ENCODE peak calls at places on chromosome 4, in six cellular contexts. One of them, this sample, is unnamed.

GRCh38 chr4:99853190-99853589 is 36.6 kb downstream of the DAPP1 start:
- DNase-seq in CD4-positive, alpha-beta T cell: no peak
- DNase-seq in activated CD4-positive, alpha-beta T cell treated with anti-CD3 and anti-CD28 coated beads, Interleukin-2, amount 10 ng/mL, durations not matched to agents 7 days and 5 days: no peak
- DNase-seq in GM20000: no peak
- DNase-seq in brain microvascular endothelial cell: no peak
- DNase-seq in astrocyte of the spinal cord: no peak
- DNase-seq in this sample: no peak

GRCh38 chr4:38601244-38601915 is 62.6 kb upstream of the KLF3 start:
- DNase-seq in CD4-positive, alpha-beta T cell: no peak
- DNase-seq in activated CD4-positive, alpha-beta T cell treated with anti-CD3 and anti-CD28 coated beads, Interleukin-2, amount 10 ng/mL, durations not matched to agents 7 days and 5 days: no peak
- DNase-seq in GM20000: no peak
- DNase-seq in brain microvascular endothelial cell: peak; percentile 53
- DNase-seq in astrocyte of the spinal cord: peak; percentile 50
- DNase-seq in this sample: peak; percentile 32

GRCh38 chr4:16865209-16865896 is 33.1 kb downstream of the LDB2 start:
- DNase-seq in CD4-positive, alpha-beta T cell: no peak
- DNase-seq in activated CD4-positive, alpha-beta T cell treated with anti-CD3 and anti-CD28 coated beads, Interleukin-2, amount 10 ng/mL, durations not matched to agents 7 days and 5 days: no peak
- DNase-seq in GM20000: no peak
- DNase-seq in brain microvascular endothelial cell: no peak
- DNase-seq in astrocyte of the spinal cord: no peak
- DNase-seq in this sample: no peak

GRCh38 chr4:37989398-37990260 is 29.4 kb downstream of the PTTG2 start:
- DNase-seq in CD4-positive, alpha-beta T cell: no peak
- DNase-seq in activated CD4-positive, alpha-beta T cell treated with anti-CD3 and anti-CD28 coated beads, Interleukin-2, amount 10 ng/mL, durations not matched to agents 7 days and 5 days: no peak
- DNase-seq in GM20000: no peak
- DNase-seq in brain microvascular endothelial cell: no peak
- DNase-seq in astrocyte of the spinal cord: no peak
- DNase-seq in this sample: no peak

GRCh38 chr4:110480031-110480549 is 4.1 kb downstream of the ENPEP start:
- DNase-seq in CD4-positive, alpha-beta T cell: no peak
- DNase-seq in activated CD4-positive, alpha-beta T cell treated with anti-CD3 and anti-CD28 coated beads, Interleukin-2, amount 10 ng/mL, durations not matched to agents 7 days and 5 days: no peak
- DNase-seq in GM20000: no peak
- DNase-seq in brain microvascular endothelial cell: peak; percentile 96
- DNase-seq in astrocyte of the spinal cord: peak; percentile 94
- DNase-seq in this sample: no peak

GRCh38 chr4:38667005-38667771 is 3.2 kb downstream of the KLF3 start:
- DNase-seq in CD4-positive, alpha-beta T cell: peak; percentile 40
- DNase-seq in activated CD4-positive, alpha-beta T cell treated with anti-CD3 and anti-CD28 coated beads, Interleukin-2, amount 10 ng/mL, durations not matched to agents 7 days and 5 days: peak; percentile 62
- DNase-seq in GM20000: no peak
- DNase-seq in brain microvascular endothelial cell: peak; percentile 98
- DNase-seq in astrocyte of the spinal cord: peak; percentile 98
- DNase-seq in this sample: peak; percentile 73

GRCh38 chr4:87005369-87005689 is 70.5 kb downstream of the AFF1 start:
- DNase-seq in CD4-positive, alpha-beta T cell: no peak
- DNase-seq in activated CD4-positive, alpha-beta T cell treated with anti-CD3 and anti-CD28 coated beads, Interleukin-2, amount 10 ng/mL, durations not matched to agents 7 days and 5 days: no peak
- DNase-seq in GM20000: no peak
- DNase-seq in brain microvascular endothelial cell: no peak
- DNase-seq in astrocyte of the spinal cord: no peak
- DNase-seq in this sample: no peak

GRCh38 chr4:139556735-139557505 is 901 bp upstream of the SETD7 start:
- DNase-seq in CD4-positive, alpha-beta T cell: peak; percentile 33
- DNase-seq in activated CD4-positive, alpha-beta T cell treated with anti-CD3 and anti-CD28 coated beads, Interleukin-2, amount 10 ng/mL, durations not matched to agents 7 days and 5 days: peak; percentile 48
- DNase-seq in GM20000: peak; percentile 43
- DNase-seq in brain microvascular endothelial cell: no peak
- DNase-seq in astrocyte of the spinal cord: peak; percentile 33
- DNase-seq in this sample: peak; percentile 69

GRCh38 chr4:120869511-120870278 is 52.8 kb downstream of the PRDM5 start:
- DNase-seq in CD4-positive, alpha-beta T cell: no peak
- DNase-seq in activated CD4-positive, alpha-beta T cell treated with anti-CD3 and anti-CD28 coated beads, Interleukin-2, amount 10 ng/mL, durations not matched to agents 7 days and 5 days: no peak
- DNase-seq in GM20000: no peak
- DNase-seq in brain microvascular endothelial cell: no peak
- DNase-seq in astrocyte of the spinal cord: no peak
- DNase-seq in this sample: no peak

GRCh38 chr4:6916587-6917444 is 7.2 kb downstream of the TBC1D14 start:
- DNase-seq in CD4-positive, alpha-beta T cell: peak; percentile 41
- DNase-seq in activated CD4-positive, alpha-beta T cell treated with anti-CD3 and anti-CD28 coated beads, Interleukin-2, amount 10 ng/mL, durations not matched to agents 7 days and 5 days: peak; percentile 72
- DNase-seq in GM20000: no peak
- DNase-seq in brain microvascular endothelial cell: no peak
- DNase-seq in astrocyte of the spinal cord: no peak
- DNase-seq in this sample: no peak

GRCh38 chr4:183493246-183493645 is 11.6 kb upstream of the ING2 start:
- DNase-seq in CD4-positive, alpha-beta T cell: no peak
- DNase-seq in activated CD4-positive, alpha-beta T cell treated with anti-CD3 and anti-CD28 coated beads, Interleukin-2, amount 10 ng/mL, durations not matched to agents 7 days and 5 days: no peak
- DNase-seq in GM20000: no peak
- DNase-seq in brain microvascular endothelial cell: no peak
- DNase-seq in astrocyte of the spinal cord: no peak
- DNase-seq in this sample: no peak

GRCh38 chr4:106914223-106914622 is 121.9 kb downstream of the DKK2 start:
- DNase-seq in CD4-positive, alpha-beta T cell: no peak
- DNase-seq in activated CD4-positive, alpha-beta T cell treated with anti-CD3 and anti-CD28 coated beads, Interleukin-2, amount 10 ng/mL, durations not matched to agents 7 days and 5 days: no peak
- DNase-seq in GM20000: no peak
- DNase-seq in brain microvascular endothelial cell: no peak
- DNase-seq in astrocyte of the spinal cord: no peak
- DNase-seq in this sample: no peak

GRCh38 chr4:85747871-85748491 is 273.0 kb downstream of the ARHGAP24 start:
- DNase-seq in CD4-positive, alpha-beta T cell: no peak
- DNase-seq in activated CD4-positive, alpha-beta T cell treated with anti-CD3 and anti-CD28 coated beads, Interleukin-2, amount 10 ng/mL, durations not matched to agents 7 days and 5 days: peak; percentile 27
- DNase-seq in GM20000: peak; percentile 47
- DNase-seq in brain microvascular endothelial cell: peak; percentile 77
- DNase-seq in astrocyte of the spinal cord: peak; percentile 88
- DNase-seq in this sample: peak; percentile 27

GRCh38 chr4:166501941-166502382 is 628.9 kb downstream of the TLL1 start:
- DNase-seq in CD4-positive, alpha-beta T cell: no peak
- DNase-seq in activated CD4-positive, alpha-beta T cell treated with anti-CD3 and anti-CD28 coated beads, Interleukin-2, amount 10 ng/mL, durations not matched to agents 7 days and 5 days: no peak
- DNase-seq in GM20000: peak; percentile 19
- DNase-seq in brain microvascular endothelial cell: peak; percentile 26
- DNase-seq in astrocyte of the spinal cord: no peak
- DNase-seq in this sample: no peak

GRCh38 chr4:82099863-82100579 is 273.8 kb downstream of the HNRNPD start:
- DNase-seq in CD4-positive, alpha-beta T cell: no peak
- DNase-seq in activated CD4-positive, alpha-beta T cell treated with anti-CD3 and anti-CD28 coated beads, Interleukin-2, amount 10 ng/mL, durations not matched to agents 7 days and 5 days: no peak
- DNase-seq in GM20000: no peak
- DNase-seq in brain microvascular endothelial cell: no peak
- DNase-seq in astrocyte of the spinal cord: no peak
- DNase-seq in this sample: no peak

GRCh38 chr4:1201851-1202525 is 29.6 kb upstream of the SPON2 start:
- DNase-seq in CD4-positive, alpha-beta T cell: peak; percentile 72
- DNase-seq in activated CD4-positive, alpha-beta T cell treated with anti-CD3 and anti-CD28 coated beads, Interleukin-2, amount 10 ng/mL, durations not matched to agents 7 days and 5 days: peak; percentile 92
- DNase-seq in GM20000: peak; percentile 72
- DNase-seq in brain microvascular endothelial cell: peak; percentile 38
- DNase-seq in astrocyte of the spinal cord: peak; percentile 66
- DNase-seq in this sample: no peak

GRCh38 chr4:8191136-8191747 is 7.8 kb upstream of the SH3TC1 start:
- DNase-seq in CD4-positive, alpha-beta T cell: no peak
- DNase-seq in activated CD4-positive, alpha-beta T cell treated with anti-CD3 and anti-CD28 coated beads, Interleukin-2, amount 10 ng/mL, durations not matched to agents 7 days and 5 days: no peak
- DNase-seq in GM20000: no peak
- DNase-seq in brain microvascular endothelial cell: peak; percentile 70
- DNase-seq in astrocyte of the spinal cord: peak; percentile 64
- DNase-seq in this sample: peak; percentile 50

GRCh38 chr4:72112514-72113156 is 80.8 kb downstream of the NPFFR2 start:
- DNase-seq in CD4-positive, alpha-beta T cell: no peak
- DNase-seq in activated CD4-positive, alpha-beta T cell treated with anti-CD3 and anti-CD28 coated beads, Interleukin-2, amount 10 ng/mL, durations not matched to agents 7 days and 5 days: peak; percentile 13
- DNase-seq in GM20000: peak; percentile 41
- DNase-seq in brain microvascular endothelial cell: peak; percentile 80
- DNase-seq in astrocyte of the spinal cord: peak; percentile 83
- DNase-seq in this sample: no peak

GRCh38 chr4:73576366-73576765 is 43.9 kb downstream of the RASSF6 start:
- DNase-seq in CD4-positive, alpha-beta T cell: no peak
- DNase-seq in activated CD4-positive, alpha-beta T cell treated with anti-CD3 and anti-CD28 coated beads, Interleukin-2, amount 10 ng/mL, durations not matched to agents 7 days and 5 days: no peak
- DNase-seq in GM20000: no peak
- DNase-seq in brain microvascular endothelial cell: no peak
- DNase-seq in astrocyte of the spinal cord: no peak
- DNase-seq in this sample: no peak

GRCh38 chr4:96593422-96593821 is 753.5 kb downstream of the PDHA2 start:
- DNase-seq in CD4-positive, alpha-beta T cell: no peak
- DNase-seq in activated CD4-positive, alpha-beta T cell treated with anti-CD3 and anti-CD28 coated beads, Interleukin-2, amount 10 ng/mL, durations not matched to agents 7 days and 5 days: no peak
- DNase-seq in GM20000: no peak
- DNase-seq in brain microvascular endothelial cell: no peak
- DNase-seq in astrocyte of the spinal cord: no peak
- DNase-seq in this sample: no peak

GRCh38 chr4:519203-519651 is 20.2 kb downstream of the PIGG start:
- DNase-seq in CD4-positive, alpha-beta T cell: no peak
- DNase-seq in activated CD4-positive, alpha-beta T cell treated with anti-CD3 and anti-CD28 coated beads, Interleukin-2, amount 10 ng/mL, durations not matched to agents 7 days and 5 days: no peak
- DNase-seq in GM20000: no peak
- DNase-seq in brain microvascular endothelial cell: no peak
- DNase-seq in astrocyte of the spinal cord: no peak
- DNase-seq in this sample: no peak

GRCh38 chr4:89538886-89539285 is 231.3 kb upstream of the GPRIN3 start:
- DNase-seq in CD4-positive, alpha-beta T cell: no peak
- DNase-seq in activated CD4-positive, alpha-beta T cell treated with anti-CD3 and anti-CD28 coated beads, Interleukin-2, amount 10 ng/mL, durations not matched to agents 7 days and 5 days: no peak
- DNase-seq in GM20000: no peak
- DNase-seq in brain microvascular endothelial cell: no peak
- DNase-seq in astrocyte of the spinal cord: no peak
- DNase-seq in this sample: no peak

GRCh38 chr4:180028682-180029081 is 2214.5 kb upstream of the TENM3 start:
- DNase-seq in CD4-positive, alpha-beta T cell: no peak
- DNase-seq in activated CD4-positive, alpha-beta T cell treated with anti-CD3 and anti-CD28 coated beads, Interleukin-2, amount 10 ng/mL, durations not matched to agents 7 days and 5 days: no peak
- DNase-seq in GM20000: no peak
- DNase-seq in brain microvascular endothelial cell: no peak
- DNase-seq in astrocyte of the spinal cord: peak; percentile 26
- DNase-seq in this sample: peak; percentile 33

GRCh38 chr4:3466691-3467600 is 3.8 kb downstream of the DOK7 start:
- DNase-seq in CD4-positive, alpha-beta T cell: no peak
- DNase-seq in activated CD4-positive, alpha-beta T cell treated with anti-CD3 and anti-CD28 coated beads, Interleukin-2, amount 10 ng/mL, durations not matched to agents 7 days and 5 days: no peak
- DNase-seq in GM20000: no peak
- DNase-seq in brain microvascular endothelial cell: no peak
- DNase-seq in astrocyte of the spinal cord: no peak
- DNase-seq in this sample: peak; percentile 1

GRCh38 chr4:87525636-87526035 is 3.5 kb downstream of the SPARCL1 start:
- DNase-seq in CD4-positive, alpha-beta T cell: no peak
- DNase-seq in activated CD4-positive, alpha-beta T cell treated with anti-CD3 and anti-CD28 coated beads, Interleukin-2, amount 10 ng/mL, durations not matched to agents 7 days and 5 days: no peak
- DNase-seq in GM20000: no peak
- DNase-seq in brain microvascular endothelial cell: no peak
- DNase-seq in astrocyte of the spinal cord: no peak
- DNase-seq in this sample: no peak

GRCh38 chr4:153143527-153144348 is 60.5 kb upstream of the TRIM2 start:
- DNase-seq in CD4-positive, alpha-beta T cell: no peak
- DNase-seq in activated CD4-positive, alpha-beta T cell treated with anti-CD3 and anti-CD28 coated beads, Interleukin-2, amount 10 ng/mL, durations not matched to agents 7 days and 5 days: no peak
- DNase-seq in GM20000: no peak
- DNase-seq in brain microvascular endothelial cell: no peak
- DNase-seq in astrocyte of the spinal cord: peak; percentile 74
- DNase-seq in this sample: peak; percentile 13

GRCh38 chr4:56424697-56425514 is 10.5 kb downstream of the PPAT start:
- DNase-seq in CD4-positive, alpha-beta T cell: peak; percentile 31
- DNase-seq in activated CD4-positive, alpha-beta T cell treated with anti-CD3 and anti-CD28 coated beads, Interleukin-2, amount 10 ng/mL, durations not matched to agents 7 days and 5 days: peak; percentile 53
- DNase-seq in GM20000: peak; percentile 32
- DNase-seq in brain microvascular endothelial cell: peak; percentile 36
- DNase-seq in astrocyte of the spinal cord: peak; percentile 46
- DNase-seq in this sample: peak; percentile 12

GRCh38 chr4:15906024-15906443 is 32.5 kb downstream of the FGFBP1 start:
- DNase-seq in CD4-positive, alpha-beta T cell: no peak
- DNase-seq in activated CD4-positive, alpha-beta T cell treated with anti-CD3 and anti-CD28 coated beads, Interleukin-2, amount 10 ng/mL, durations not matched to agents 7 days and 5 days: no peak
- DNase-seq in GM20000: no peak
- DNase-seq in brain microvascular endothelial cell: no peak
- DNase-seq in astrocyte of the spinal cord: no peak
- DNase-seq in this sample: peak; percentile 32

GRCh38 chr4:113468165-113469022 is 293.1 kb downstream of the CAMK2D start:
- DNase-seq in CD4-positive, alpha-beta T cell: no peak
- DNase-seq in activated CD4-positive, alpha-beta T cell treated with anti-CD3 and anti-CD28 coated beads, Interleukin-2, amount 10 ng/mL, durations not matched to agents 7 days and 5 days: peak; percentile 7
- DNase-seq in GM20000: no peak
- DNase-seq in brain microvascular endothelial cell: peak; percentile 99
- DNase-seq in astrocyte of the spinal cord: peak; percentile 100
- DNase-seq in this sample: peak; percentile 75

GRCh38 chr4:153651041-153651960 is 32.8 kb upstream of the TLR2 start:
- DNase-seq in CD4-positive, alpha-beta T cell: peak; percentile 44
- DNase-seq in activated CD4-positive, alpha-beta T cell treated with anti-CD3 and anti-CD28 coated beads, Interleukin-2, amount 10 ng/mL, durations not matched to agents 7 days and 5 days: peak; percentile 64
- DNase-seq in GM20000: no peak
- DNase-seq in brain microvascular endothelial cell: peak; percentile 32
- DNase-seq in astrocyte of the spinal cord: peak; percentile 13
- DNase-seq in this sample: peak; percentile 12

GRCh38 chr4:121208571-121208970 is 44.5 kb upstream of the TNIP3 start:
- DNase-seq in CD4-positive, alpha-beta T cell: no peak
- DNase-seq in activated CD4-positive, alpha-beta T cell treated with anti-CD3 and anti-CD28 coated beads, Interleukin-2, amount 10 ng/mL, durations not matched to agents 7 days and 5 days: no peak
- DNase-seq in GM20000: no peak
- DNase-seq in brain microvascular endothelial cell: no peak
- DNase-seq in astrocyte of the spinal cord: no peak
- DNase-seq in this sample: no peak

GRCh38 chr4:149031399-149031798 is 589.2 kb upstream of the NR3C2 start:
- DNase-seq in CD4-positive, alpha-beta T cell: no peak
- DNase-seq in activated CD4-positive, alpha-beta T cell treated with anti-CD3 and anti-CD28 coated beads, Interleukin-2, amount 10 ng/mL, durations not matched to agents 7 days and 5 days: no peak
- DNase-seq in GM20000: peak; percentile 4
- DNase-seq in brain microvascular endothelial cell: no peak
- DNase-seq in astrocyte of the spinal cord: peak; percentile 12
- DNase-seq in this sample: peak; percentile 27

GRCh38 chr4:108731001-108731400 is 31.9 kb downstream of the ETNPPL start:
- DNase-seq in CD4-positive, alpha-beta T cell: no peak
- DNase-seq in activated CD4-positive, alpha-beta T cell treated with anti-CD3 and anti-CD28 coated beads, Interleukin-2, amount 10 ng/mL, durations not matched to agents 7 days and 5 days: no peak
- DNase-seq in GM20000: no peak
- DNase-seq in brain microvascular endothelial cell: no peak
- DNase-seq in astrocyte of the spinal cord: no peak
- DNase-seq in this sample: no peak